ENCODE peak calls at places on chromosomes 16 and 17, in ten cellular contexts. S, E, U, X, W, D, Y, N, H and J are unnamed samples.

GRCh38 chr17:9234404-9234945 is 213.2 kb downstream of the NTN1 start:
- DNase-seq in S (no peak), E (no peak), U (peak), X (no peak), W (no peak), D (no peak), Y (no peak), N (no peak), H (no peak), J (no peak)

GRCh38 chr17:37605813-37606505 is 3.3 kb downstream of the SYNRG start:
- DNase-seq in S (no peak), E (no peak), U (no peak), X (peak), W (peak), D (no peak), Y (peak), N (peak), H (no peak), J (no peak)

GRCh38 chr17:36731091-36731490 is 129.7 kb downstream of the MRM1 start:
- DNase-seq in S (no peak), E (no peak), U (no peak), X (no peak), W (no peak), D (peak), Y (no peak), N (peak), H (no peak), J (no peak)

GRCh38 chr16:2467301-2468141 is 3.6 kb upstream of the NTN3 start:
- DNase-seq in S (peak), E (no peak), U (no peak), X (no peak), W (no peak), D (peak), Y (peak), N (peak), H (no peak), J (no peak)

GRCh38 chr17:633133-633532 is 81.5 kb downstream of the VPS53 start:
- DNase-seq in S (no peak), E (no peak), U (no peak), X (peak), W (peak), D (no peak), Y (no peak), N (no peak), H (no peak), J (no peak)

GRCh38 chr17:68318103-68318991 is 27.1 kb downstream of the ARSG start:
- DNase-seq in S (peak), E (no peak), U (no peak), X (no peak), W (peak), D (no peak), Y (no peak), N (no peak), H (no peak), J (no peak)

GRCh38 chr17:68197091-68197996 is 50.5 kb upstream of the AMZ2 start:
- DNase-seq in S (no peak), E (no peak), U (peak), X (no peak), W (no peak), D (no peak), Y (no peak), N (no peak), H (no peak), J (peak)

GRCh38 chr16:31695667-31696066 is 168.0 kb downstream of the AHSP start:
- DNase-seq in S (no peak), E (no peak), U (no peak), X (no peak), W (no peak), D (no peak), Y (peak), N (no peak), H (no peak), J (no peak)

GRCh38 chr17:71709974-71710373 is 410.8 kb upstream of the SOX9 start:
- DNase-seq in S (no peak), E (no peak), U (no peak), X (peak), W (no peak), D (no peak), Y (no peak), N (no peak), H (no peak), J (no peak)

GRCh38 chr17:19263621-19264010 is 26.4 kb downstream of the EPN2 start:
- DNase-seq in S (peak), E (no peak), U (peak), X (no peak), W (no peak), D (no peak), Y (no peak), N (no peak), H (no peak), J (no peak)

GRCh38 chr17:48612854-48613691 is 2.0 kb downstream of the HOXB8 start:
- DNase-seq in S (no peak), E (no peak), U (peak), X (no peak), W (no peak), D (no peak), Y (peak), N (no peak), H (no peak), J (no peak)

GRCh38 chr16:6692874-6693273 is 639.8 kb upstream of the RBFOX1 start:
- DNase-seq in S (no peak), E (no peak), U (no peak), X (no peak), W (no peak), D (no peak), Y (no peak), N (no peak), H (no peak), J (no peak)

GRCh38 chr17:77444653-77445029 is 303.9 kb downstream of the SEC14L1 start:
- DNase-seq in S (peak), E (no peak), U (no peak), X (no peak), W (no peak), D (no peak), Y (peak), N (peak), H (no peak), J (no peak)

GRCh38 chr16:8885674-8886592 is 3.8 kb downstream of the LITAFD start:
- DNase-seq in S (peak), E (no peak), U (peak), X (no peak), W (no peak), D (no peak), Y (no peak), N (no peak), H (no peak), J (no peak)

GRCh38 chr16:75658175-75658574 is 10.6 kb downstream of the TERF2IP start:
- DNase-seq in S (no peak), E (no peak), U (no peak), X (no peak), W (no peak), D (no peak), Y (no peak), N (no peak), H (no peak), J (no peak)

GRCh38 chr17:27226611-27227234 is 67.2 kb upstream of the WSB1 start:
- DNase-seq in S (peak), E (no peak), U (no peak), X (no peak), W (no peak), D (no peak), Y (no peak), N (no peak), H (peak), J (no peak)

GRCh38 chr17:14737984-14738651 is 437.2 kb downstream of the HS3ST3B1 start:
- DNase-seq in S (peak), E (peak), U (peak), X (peak), W (peak), D (peak), Y (peak), N (no peak), H (peak), J (no peak)

GRCh38 chr17:56577810-56578209 is 15.7 kb upstream of the NOG start:
- DNase-seq in S (no peak), E (no peak), U (no peak), X (no peak), W (no peak), D (no peak), Y (no peak), N (no peak), H (no peak), J (no peak)

GRCh38 chr16:47045023-47045422 is 71.5 kb upstream of the DNAJA2 start:
- DNase-seq in S (peak), E (no peak), U (no peak), X (no peak), W (no peak), D (no peak), Y (no peak), N (no peak), H (no peak), J (no peak)
- TF ChIP-seq CTCF in S (no peak), E (no peak), U (no peak), X (peak), W (no peak), D (no peak), Y (no peak), N (no peak), H (no peak), J (no peak)

GRCh38 chr17:6714315-6714874 is 1.2 kb upstream of the SLC13A5 start:
- DNase-seq in S (no peak), E (no peak), U (no peak), X (no peak), W (no peak), D (no peak), Y (no peak), N (no peak), H (no peak), J (no peak)

GRCh38 chr17:6712058-6712853 is 913 bp downstream of the SLC13A5 start:
- DNase-seq in S (peak), E (no peak), U (no peak), X (no peak), W (no peak), D (peak), Y (no peak), N (no peak), H (no peak), J (no peak)

GRCh38 chr17:6713918-6714271 is 726 bp upstream of the SLC13A5 start:
- DNase-seq in S (no peak), E (no peak), U (no peak), X (no peak), W (no peak), D (no peak), Y (no peak), N (no peak), H (no peak), J (no peak)

GRCh38 chr17:6712854-6713129 is 377 bp downstream of the SLC13A5 start:
- DNase-seq in S (no peak), E (no peak), U (no peak), X (no peak), W (no peak), D (no peak), Y (no peak), N (no peak), H (no peak), J (no peak)

GRCh38 chr17:6713130-6713917 is at the start of gene SLC13A5:
- DNase-seq in S (peak), E (no peak), U (no peak), X (no peak), W (no peak), D (no peak), Y (no peak), N (no peak), H (no peak), J (no peak)
- TF ChIP-seq CTCF in S (peak), E (no peak), U (peak), X (peak), W (peak), D (no peak), Y (no peak), N (no peak), H (peak), J (peak)

DNA sequence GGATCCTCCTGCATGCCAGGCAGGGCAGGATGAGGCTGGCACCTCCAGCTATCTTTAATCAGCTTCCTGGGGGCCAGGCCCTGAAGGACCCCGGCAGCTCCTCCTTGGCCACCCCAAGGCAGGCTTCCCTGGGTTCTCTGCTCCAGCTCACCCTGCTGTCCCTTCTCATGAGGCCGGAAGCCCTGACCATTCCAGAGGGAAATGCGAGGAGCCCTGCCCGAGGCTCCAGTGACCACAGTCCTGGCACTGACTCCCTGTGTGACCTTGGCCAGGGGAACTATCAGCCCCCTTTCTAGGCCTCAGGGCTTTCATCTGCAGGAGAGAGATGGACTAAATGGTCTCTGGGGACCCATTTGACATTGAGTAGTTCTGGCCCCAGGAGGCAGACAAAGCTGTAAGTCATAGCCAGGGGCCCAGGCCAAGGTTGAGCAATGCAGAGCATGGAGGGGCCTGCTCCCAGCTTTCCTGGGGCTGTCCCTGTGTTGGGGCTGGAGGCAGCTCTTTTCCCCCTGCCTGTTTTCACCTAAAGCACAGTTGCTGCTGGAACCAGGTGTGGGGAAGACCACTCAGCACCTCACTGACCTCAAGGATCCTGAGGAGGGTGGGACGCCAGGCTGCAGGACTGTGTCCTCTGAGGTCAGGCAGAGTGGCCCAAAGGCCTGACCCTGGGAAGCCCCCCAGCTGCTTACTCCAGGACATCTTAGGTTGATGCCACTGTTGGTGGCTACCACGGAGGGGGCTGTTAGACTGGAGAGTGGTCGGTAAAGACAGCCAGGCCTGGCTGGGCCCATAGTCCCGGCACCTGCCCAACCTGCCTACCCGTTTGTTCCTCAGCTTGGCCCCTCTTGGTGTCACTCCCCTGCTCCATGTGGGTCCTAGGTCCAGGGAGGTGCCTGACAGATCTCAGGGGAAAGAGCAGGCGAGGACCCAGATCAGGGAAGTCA is 8.1 kb downstream of the KCNH6 start:
- DNase-seq in S (no peak), E (no peak), U (no peak), X (no peak), W (no peak), D (no peak), Y (no peak), N (no peak), H (no peak), J (no peak)
- TF ChIP-seq CTCF in S (no peak), E (no peak), U (no peak), X (no peak), W (no peak), D (no peak), Y (no peak), N (no peak), H (no peak), J (no peak)

GRCh38 chr17:17752822-17753448 is 71.7 kb downstream of the RAI1 start:
- DNase-seq in S (no peak), E (no peak), U (peak), X (no peak), W (no peak), D (no peak), Y (peak), N (no peak), H (no peak), J (no peak)

GRCh38 chr17:17749921-17750320 is 68.7 kb downstream of the RAI1 start:
- DNase-seq in S (peak), E (peak), U (no peak), X (no peak), W (no peak), D (no peak), Y (peak), N (peak), H (no peak), J (no peak)

GRCh38 chr17:17750881-17751280 is 69.6 kb downstream of the RAI1 start:
- DNase-seq in S (no peak), E (no peak), U (peak), X (no peak), W (no peak), D (no peak), Y (peak), N (peak), H (no peak), J (no peak)

GRCh38 chr17:17751489-17751995 is 70.3 kb downstream of the RAI1 start:
- DNase-seq in S (no peak), E (no peak), U (no peak), X (no peak), W (no peak), D (no peak), Y (peak), N (no peak), H (no peak), J (no peak)

GRCh38 chr17:17751996-17752821 is 71.0 kb downstream of the RAI1 start:
- DNase-seq in S (peak), E (peak), U (peak), X (peak), W (peak), D (peak), Y (peak), N (peak), H (peak), J (peak)
- TF ChIP-seq CTCF in S (no peak), E (no peak), U (peak), X (peak), W (no peak), D (peak), Y (peak), N (no peak), H (peak), J (peak)

GRCh38 chr16:55499281-55499680 is 9.6 kb upstream of the LPCAT2 start:
- DNase-seq in S (no peak), E (no peak), U (no peak), X (no peak), W (no peak), D (no peak), Y (no peak), N (peak), H (no peak), J (no peak)

GRCh38 chr16:55498101-55498500 is 10.8 kb upstream of the LPCAT2 start:
- DNase-seq in S (no peak), E (peak), U (no peak), X (no peak), W (no peak), D (no peak), Y (no peak), N (peak), H (no peak), J (no peak)

GRCh38 chr16:55497558-55497957 is 11.3 kb upstream of the LPCAT2 start:
- DNase-seq in S (no peak), E (no peak), U (no peak), X (no peak), W (no peak), D (no peak), Y (no peak), N (no peak), H (no peak), J (no peak)

GRCh38 chr16:55501549-55502322 is 7.1 kb upstream of the LPCAT2 start:
- DNase-seq in S (peak), E (no peak), U (no peak), X (no peak), W (no peak), D (no peak), Y (peak), N (peak), H (no peak), J (no peak)

GRCh38 chr16:55499951-55500350 is 8.9 kb upstream of the LPCAT2 start:
- DNase-seq in S (peak), E (peak), U (no peak), X (peak), W (peak), D (no peak), Y (no peak), N (peak), H (peak), J (no peak)
- TF ChIP-seq CTCF in S (no peak), E (no peak), U (no peak), X (no peak), W (no peak), D (no peak), Y (no peak), N (no peak), H (no peak), J (no peak)

GRCh38 chr16:17261197-17261858 is 209.4 kb downstream of the XYLT1 start:
- DNase-seq in S (no peak), E (no peak), U (no peak), X (no peak), W (no peak), D (no peak), Y (peak), N (peak), H (no peak), J (no peak)
- TF ChIP-seq CTCF in S (no peak), E (no peak), U (no peak), X (no peak), W (no peak), D (no peak), Y (peak), N (no peak), H (no peak), J (no peak)